ENCODE peak calls at places on chromosomes 13 and 19, in four cellular contexts. Q is A549, D is stomach, N is transverse colon. G is an unnamed sample.

GRCh38 chr13:95156208-95156607 is 145.0 kb downstream of the ABCC4 start:
- DNase-seq in Q (peak; percentile 41), N (no peak), D (no peak), G (peak; percentile 6)

GRCh38 chr13:87674143-87674772 is 3.1 kb downstream of the SLITRK5 start:
- DNase-seq in D (no peak), N (no peak), Q (no peak), G (no peak)

GRCh38 chr19:29596885-29597525 is 9.1 kb upstream of the POP4 start:
- DNase-seq in D (no peak), Q (peak; percentile 64), N (no peak), G (peak; percentile 9)

GRCh38 chr19:12996542-12997094 is 1.3 kb downstream of the NFIX start:
- DNase-seq in D (peak; percentile 62), Q (no peak), N (no peak), G (peak; percentile 38)

GRCh38 chr19:5394907-5395505 is 54.4 kb upstream of the PTPRS start:
- DNase-seq in D (no peak), Q (no peak), N (no peak), G (no peak)

GRCh38 chr19:4531562-4532165 is 3.4 kb downstream of the PLIN5 start:
- DNase-seq in Q (no peak), N (no peak), D (peak; percentile 80), G (no peak)

GRCh38 chr13:105090244-105090643 is 1445.2 kb downstream of the EFNB2 start:
- DNase-seq in Q (no peak), D (no peak), N (no peak), G (no peak)

GRCh38 chr19:3818479-3818878 is 32.3 kb upstream of the MATK start:
- DNase-seq in D (no peak), Q (no peak), N (no peak), G (no peak)

GRCh38 chr19:18290250-18291018 is 9.0 kb upstream of the JUND start:
- DNase-seq in D (peak; percentile 40), Q (no peak), N (peak; percentile 62), G (no peak)

GRCh38 chr13:41694902-41695301 is 237.6 kb downstream of the RGCC start:
- DNase-seq in N (peak; percentile 25), D (no peak), Q (peak; percentile 88), G (no peak)
- TF ChIP-seq EP300 in N (no peak), D (no peak), Q (peak; percentile 81), G (no peak)

GRCh38 chr13:40352385-40352778 is 314.1 kb downstream of the FOXO1 start:
- DNase-seq in D (no peak), Q (no peak), N (no peak), G (no peak)
- TF ChIP-seq EP300 in D (peak; percentile 98), Q (no peak), N (no peak), G (no peak)

DNA sequence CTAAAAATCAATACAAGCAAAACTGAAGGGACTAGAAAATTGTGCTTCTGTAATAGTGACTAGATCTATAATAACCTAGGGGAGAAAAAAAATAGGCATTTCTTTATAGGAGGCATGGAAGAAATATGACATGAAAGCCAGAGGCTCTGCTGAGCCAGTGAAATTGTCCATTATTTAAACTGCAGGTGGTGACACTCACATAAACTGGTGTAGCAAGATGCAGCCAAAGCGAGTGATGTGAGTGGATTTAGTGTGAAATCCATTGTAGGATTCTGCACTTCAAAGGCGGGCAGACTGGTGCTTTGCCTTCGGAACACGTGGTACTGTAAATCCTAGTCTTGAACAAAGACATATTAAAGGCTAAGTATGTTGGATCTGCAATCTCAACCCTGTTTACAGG is 361.9 kb downstream of the TBC1D4 start:
- DNase-seq in Q (no peak), N (no peak), D (no peak), G (no peak)
- TF ChIP-seq EP300 in Q (no peak), N (no peak), D (no peak), G (no peak)

GRCh38 chr19:48648134-48648533 is 2.1 kb upstream of the CA11 start:
- DNase-seq in N (no peak), D (no peak), Q (no peak), G (no peak)

GRCh38 chr19:48645652-48646191 is at the start of gene CA11:
- DNase-seq in N (no peak), D (no peak), Q (peak; percentile 68), G (no peak)

GRCh38 chr19:48644839-48645651 is 942 bp downstream of the CA11 start:
- DNase-seq in Q (peak; percentile 88), N (peak; percentile 78), D (peak; percentile 83), G (peak; percentile 53)

GRCh38 chr19:48646912-48647216 is 877 bp upstream of the CA11 start:
- DNase-seq in D (no peak), N (no peak), Q (no peak), G (no peak)

GRCh38 chr19:48646192-48646911 is 365 bp upstream of the CA11 start:
- DNase-seq in N (peak; percentile 92), D (peak; percentile 91), Q (peak; percentile 91), G (peak; percentile 70)
- TF ChIP-seq EP300 in N (no peak), D (no peak), Q (no peak), G (no peak)

GRCh38 chr13:101258071-101258470 is 158.2 kb downstream of the NALCN start:
- DNase-seq in D (no peak), N (no peak), Q (peak; percentile 63), G (peak; percentile 9)
- TF ChIP-seq EP300 in D (no peak), N (no peak), Q (no peak), G (no peak)

DNA sequence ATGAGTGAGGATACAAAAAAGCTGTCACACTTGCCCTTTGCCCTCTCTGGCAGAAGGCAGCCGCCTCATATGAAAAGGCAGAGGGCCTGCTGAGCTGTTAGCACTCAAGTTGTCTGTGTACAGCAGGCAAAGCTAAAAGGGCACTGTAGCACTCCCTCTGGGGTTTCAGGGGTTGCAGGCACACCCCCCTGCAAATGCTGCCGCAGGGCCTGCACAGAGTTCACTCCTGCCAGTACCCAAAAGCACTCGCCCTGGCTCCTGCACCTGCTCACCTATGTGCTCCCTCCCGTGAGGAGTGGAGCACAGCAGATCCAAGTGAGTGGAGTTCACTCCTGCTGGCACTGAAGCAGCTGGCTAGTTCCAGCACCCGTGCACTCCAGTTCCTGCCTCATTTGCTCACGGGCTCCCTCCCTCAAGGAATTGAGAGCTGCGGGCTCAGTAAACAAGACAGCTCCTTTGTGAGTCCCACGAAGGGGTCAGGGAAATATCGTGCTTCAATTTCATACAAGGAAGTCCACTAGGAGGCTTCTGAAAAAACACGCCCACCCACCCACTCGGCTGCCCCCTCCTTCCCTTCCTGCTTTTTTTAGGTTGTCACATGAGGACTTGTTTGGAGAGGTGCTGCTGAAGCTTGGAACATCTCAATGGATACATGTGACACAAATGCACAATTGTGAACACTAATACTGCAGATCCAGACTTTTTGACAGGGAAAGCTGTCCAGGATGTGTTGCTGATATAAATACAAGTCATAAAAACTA is 9.9 kb upstream of the RCBTB2 start:
- DNase-seq in N (peak; percentile 43), Q (no peak), D (peak; percentile 58), G (peak; percentile 23)
- TF ChIP-seq EP300 in N (no peak), Q (no peak), D (no peak), G (no peak)

GRCh38 chr19:10749435-10750384 is 31.8 kb downstream of the DNM2 start:
- DNase-seq in D (peak; percentile 87), Q (no peak), N (peak; percentile 84), G (peak; percentile 63)

GRCh38 chr19:10753305-10753704 is 35.4 kb downstream of the DNM2 start:
- DNase-seq in D (no peak), Q (no peak), N (no peak), G (no peak)

GRCh38 chr19:10752913-10753285 is 35.0 kb downstream of the DNM2 start:
- DNase-seq in N (no peak), Q (no peak), D (no peak), G (no peak)

GRCh38 chr19:10751109-10751972 is 33.5 kb downstream of the DNM2 start:
- DNase-seq in Q (no peak), N (peak; percentile 77), D (peak; percentile 74), G (no peak)

DNA sequence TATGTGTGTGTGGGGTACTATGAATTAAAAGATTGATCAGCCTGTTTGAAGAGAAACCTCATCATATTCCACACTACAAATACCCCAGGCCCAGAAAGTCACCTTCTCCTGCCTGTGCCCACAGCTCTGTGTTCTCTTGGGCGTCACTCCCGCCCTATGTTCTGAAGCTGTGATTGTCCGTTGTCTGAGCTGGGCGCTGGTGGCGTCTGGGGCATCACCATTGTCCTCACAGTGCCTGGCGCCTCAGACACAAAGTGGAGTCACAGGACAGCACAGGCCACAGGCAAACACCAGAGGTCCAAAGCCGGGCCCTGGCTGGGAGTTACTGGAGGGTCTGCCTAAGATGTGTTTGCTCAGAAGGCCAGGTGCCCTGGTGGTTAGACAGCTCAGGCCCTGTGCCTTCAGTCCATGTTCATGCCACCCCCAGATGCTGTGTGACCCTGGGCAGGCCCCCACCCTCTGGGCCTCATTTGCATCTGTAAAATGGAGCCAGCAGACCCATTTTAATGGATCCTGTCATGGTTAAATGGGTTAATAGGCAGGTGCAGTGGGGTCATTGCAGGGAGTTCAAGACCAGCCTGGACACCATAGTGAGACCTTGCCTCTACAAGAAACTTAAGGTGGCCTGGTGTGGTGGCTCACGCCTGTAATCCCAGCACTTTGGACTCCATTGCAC is 34.5 kb downstream of the DNM2 start:
- DNase-seq in Q (no peak), D (no peak), N (no peak), G (no peak)
- TF ChIP-seq EP300 in Q (no peak), D (no peak), N (no peak), G (no peak)

G was measured in HepG2.